ENCODE peak calls at places on chromosomes 5 and 9, in ten cellular contexts. O is Peyer's patch; D is neural progenitor cell; F is HFF-Myc; N is neural crest cell; A is nephron progenitor cell; L is activated CD8-positive, alpha-beta T cell treated with anti-CD3 and anti-CD28 coated beads for 36 hours; Z is AG10803; I is HCT116; C is spleen. J is an unnamed sample.

GRCh38 chr5:22837803-22838202 is 15.3 kb downstream of the CDH12 start:
- DNase-seq in O (no peak), D (no peak), F (no peak), N (no peak), A (no peak), L (no peak), Z (no peak), I (no peak), C (no peak), J (no peak)

GRCh38 chr9:129237195-129237611 is 59.1 kb upstream of the IER5L start:
- DNase-seq in O (no peak), D (no peak), F (peak; percentile 22), N (no peak), A (no peak), L (peak; percentile 87), Z (peak; percentile 40), I (no peak), C (peak; percentile 62), J (no peak)

GRCh38 chr5:155727512-155728145 is 599.3 kb upstream of the SGCD start:
- DNase-seq in O (no peak), D (peak; percentile 55), F (no peak), N (peak; percentile 5), A (no peak), L (no peak), Z (peak; percentile 21), I (no peak), C (peak; percentile 62), J (no peak)

GRCh38 chr9:21505425-21506179 is 23.5 kb upstream of the IFNE start:
- DNase-seq in O (no peak), D (no peak), F (no peak), N (no peak), A (no peak), L (no peak), Z (peak; percentile 52), I (no peak), C (no peak), J (no peak)

GRCh38 chr9:85178486-85178885 is 509.0 kb downstream of the NTRK2 start:
- DNase-seq in O (no peak), D (peak; percentile 30), F (no peak), N (peak; percentile 2), A (peak; percentile 36), L (no peak), Z (no peak), I (no peak), C (no peak), J (no peak)

GRCh38 chr5:6188344-6188743 is 190.0 kb downstream of the MED10 start:
- DNase-seq in O (peak; percentile 73), D (no peak), F (no peak), N (no peak), A (no peak), L (no peak), Z (no peak), I (no peak), C (no peak), J (peak; percentile 73)

GRCh38 chr9:99026956-99027298 is 78.0 kb upstream of the TGFBR1 start:
- DNase-seq in O (no peak), D (no peak), F (no peak), N (no peak), A (no peak), L (no peak), Z (no peak), I (no peak), C (no peak), J (no peak)

GRCh38 chr5:980001-980588 is 28.5 kb upstream of the NKD2 start:
- DNase-seq in O (no peak), D (peak; percentile 46), F (no peak), N (peak; percentile 55), A (no peak), L (no peak), Z (peak; percentile 44), I (no peak), C (no peak), J (no peak)

GRCh38 chr9:33349743-33350142 is 52.6 kb downstream of the AQP7 start:
- DNase-seq in O (no peak), D (no peak), F (no peak), N (no peak), A (no peak), L (no peak), Z (peak; percentile 7), I (no peak), C (no peak), J (no peak)

GRCh38 chr9:20405086-20405485 is 217.2 kb downstream of the MLLT3 start:
- DNase-seq in O (no peak), D (no peak), F (no peak), N (no peak), A (no peak), L (no peak), Z (peak; percentile 1), I (no peak), C (no peak), J (no peak)

GRCh38 chr9:20408513-20408912 is 213.8 kb downstream of the MLLT3 start:
- DNase-seq in O (peak; percentile 47), D (peak; percentile 53), F (no peak), N (no peak), A (peak; percentile 18), L (no peak), Z (no peak), I (no peak), C (no peak), J (no peak)

GRCh38 chr9:20406344-20406743 is 216.0 kb downstream of the MLLT3 start:
- DNase-seq in O (no peak), D (no peak), F (no peak), N (no peak), A (no peak), L (no peak), Z (no peak), I (no peak), C (no peak), J (no peak)

GRCh38 chr9:20409321-20410092 is 212.8 kb downstream of the MLLT3 start:
- DNase-seq in O (no peak), D (no peak), F (no peak), N (no peak), A (no peak), L (no peak), Z (no peak), I (no peak), C (no peak), J (no peak)

GRCh38 chr9:20407013-20407412 is 215.3 kb downstream of the MLLT3 start:
- DNase-seq in O (no peak), D (no peak), F (no peak), N (no peak), A (no peak), L (no peak), Z (no peak), I (no peak), C (no peak), J (no peak)
- TF ChIP-seq CTCF in O (peak; percentile 2), D (no peak), F (no peak), N (no peak), A (no peak), L (no peak), Z (no peak), I (no peak), C (no peak), J (no peak)

GRCh38 chr9:93450817-93451761 is at the start of gene FAM120A:
- DNase-seq in O (peak; percentile 88), D (peak; percentile 92), F (no peak), N (peak; percentile 44), A (peak; percentile 72), L (peak; percentile 76), Z (peak; percentile 81), I (peak; percentile 15), C (peak; percentile 96), J (peak; percentile 92)
- TF ChIP-seq CTCF in O (no peak), D (no peak), F (no peak), N (no peak), A (no peak), L (no peak), Z (no peak), I (no peak), C (no peak), J (no peak)

GRCh38 chr5:178072749-178073148 is 40.6 kb upstream of the N4BP3 start:
- DNase-seq in O (no peak), D (no peak), F (no peak), N (no peak), A (no peak), L (no peak), Z (no peak), I (no peak), C (no peak), J (peak; percentile 2)

GRCh38 chr5:178071108-178071507 is 42.2 kb upstream of the N4BP3 start:
- DNase-seq in O (no peak), D (no peak), F (no peak), N (no peak), A (no peak), L (no peak), Z (no peak), I (no peak), C (peak; percentile 23), J (no peak)

GRCh38 chr5:178067705-178068104 is 45.6 kb upstream of the N4BP3 start:
- DNase-seq in O (no peak), D (no peak), F (no peak), N (no peak), A (no peak), L (no peak), Z (no peak), I (no peak), C (peak; percentile 6), J (peak; percentile 7)

GRCh38 chr5:178068293-178068692 is 45.0 kb upstream of the N4BP3 start:
- DNase-seq in O (peak; percentile 62), D (peak; percentile 13), F (no peak), N (no peak), A (no peak), L (peak; percentile 38), Z (no peak), I (no peak), C (peak; percentile 63), J (peak; percentile 31)

GRCh38 chr5:178069909-178070308 is 43.4 kb upstream of the N4BP3 start:
- DNase-seq in O (peak; percentile 59), D (peak; percentile 63), F (no peak), N (peak; percentile 22), A (peak; percentile 27), L (peak; percentile 76), Z (no peak), I (peak; percentile 35), C (peak; percentile 78), J (peak; percentile 49)
- TF ChIP-seq CTCF in O (no peak), D (peak; percentile 58), F (peak; percentile 44), N (peak; percentile 40), A (no peak), L (peak; percentile 47), Z (peak; percentile 31), I (peak; percentile 66), C (peak; percentile 32), J (peak; percentile 13)

DNA sequence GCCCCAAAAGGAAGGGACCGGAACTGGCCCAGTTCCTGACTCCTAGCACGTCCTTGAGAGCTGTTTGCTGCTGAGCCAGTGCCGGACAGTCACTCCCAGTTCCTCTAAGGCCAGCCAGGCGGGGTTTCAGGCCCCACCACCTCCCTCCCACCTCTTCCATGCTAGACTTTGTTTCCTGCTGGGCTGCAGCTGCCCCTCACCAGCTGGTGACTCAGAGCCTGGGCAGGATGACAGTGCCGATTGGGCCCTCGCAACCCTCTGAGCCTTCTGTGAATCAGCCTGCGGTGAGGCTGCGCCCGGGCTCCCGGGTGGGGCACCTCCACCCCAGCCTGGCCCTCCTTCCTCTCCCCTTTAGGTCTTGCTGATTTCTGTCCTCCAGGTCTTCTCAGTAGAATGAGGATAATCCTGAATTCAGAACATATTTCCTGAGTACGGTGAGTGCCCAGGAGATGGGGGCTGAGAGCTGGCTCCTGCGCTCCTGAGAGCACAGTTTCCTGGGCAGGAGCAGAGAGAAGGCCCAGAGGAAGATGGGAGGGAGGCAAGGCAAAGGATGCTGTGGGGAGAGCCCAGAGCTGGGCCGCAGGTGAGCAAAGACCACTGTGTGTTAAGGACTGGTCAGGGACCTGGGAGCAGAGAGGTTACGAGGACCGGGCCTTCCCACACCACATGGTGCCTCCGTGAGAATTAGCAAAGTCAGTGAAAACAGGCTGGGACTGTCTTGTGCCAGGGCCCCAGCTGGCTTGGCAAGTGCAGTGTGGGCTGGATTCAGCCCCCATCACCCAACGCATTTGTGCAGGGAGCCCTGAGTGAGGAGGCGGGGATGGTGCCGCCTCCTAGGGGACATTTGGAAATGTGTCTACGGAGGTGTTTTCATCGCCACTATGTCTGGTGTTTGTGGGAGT is 32.9 kb upstream of the STXBP1 start:
- DNase-seq in O (peak; percentile 92), D (peak; percentile 80), F (peak; percentile 77), N (no peak), A (peak; percentile 38), L (peak; percentile 92), Z (peak; percentile 98), I (peak; percentile 91), C (peak; percentile 90), J (peak; percentile 66)
- TF ChIP-seq CTCF in O (peak; percentile 24), D (peak; percentile 48), F (peak; percentile 50), N (peak; percentile 41), A (no peak), L (no peak), Z (peak; percentile 59), I (peak; percentile 36), C (peak; percentile 14), J (no peak)